ENCODE peak calls at places on chromosomes 3 and 15, in six cellular contexts. B is HepG2, D is H1, G is GM12878, Q is SK-N-SH, E is K562. X is an unnamed sample.

GRCh38 chr3:11641316-11641682 is 2.4 kb downstream of the VGLL4 start:
- DNase-seq in B (no peak), D (no peak), G (no peak), Q (no peak), E (no peak), X (no peak)

GRCh38 chr3:59957150-59957549 is 907.3 kb upstream of the CFAP20DC start:
- DNase-seq in B (no peak), D (no peak), G (no peak), Q (no peak), E (no peak), X (no peak)

GRCh38 chr3:185645596-185646381 is 59.7 kb downstream of the SENP2 start:
- DNase-seq in B (no peak), D (no peak), G (no peak), Q (peak), E (no peak), X (no peak)

GRCh38 chr3:9347086-9347485 is 15.8 kb upstream of the THUMPD3 start:
- DNase-seq in B (no peak), D (no peak), G (no peak), Q (no peak), E (no peak), X (no peak)

GRCh38 chr3:141294848-141295247 is 63.2 kb downstream of the PXYLP1 start:
- DNase-seq in B (no peak), D (no peak), G (no peak), Q (no peak), E (no peak), X (no peak)

GRCh38 chr3:117346878-117347277 is 637.3 kb downstream of the TUSC7 start:
- DNase-seq in B (no peak), D (no peak), G (no peak), Q (no peak), E (no peak), X (no peak)

GRCh38 chr3:169072494-169072893 is 591.0 kb downstream of the MECOM start:
- DNase-seq in B (no peak), D (no peak), G (no peak), Q (no peak), E (no peak), X (no peak)

GRCh38 chr15:62931650-62932049 is 110.9 kb upstream of the TPM1 start:
- DNase-seq in B (no peak), D (no peak), G (no peak), Q (no peak), E (no peak), X (no peak)

GRCh38 chr15:79283252-79284048 is 928 bp downstream of the ANKRD34C start:
- DNase-seq in B (no peak), D (peak), G (no peak), Q (peak), E (peak), X (peak)

GRCh38 chr3:31275038-31275562 is 257.6 kb upstream of the STT3B start:
- DNase-seq in B (peak), D (no peak), G (no peak), Q (no peak), E (no peak), X (no peak)

DNA sequence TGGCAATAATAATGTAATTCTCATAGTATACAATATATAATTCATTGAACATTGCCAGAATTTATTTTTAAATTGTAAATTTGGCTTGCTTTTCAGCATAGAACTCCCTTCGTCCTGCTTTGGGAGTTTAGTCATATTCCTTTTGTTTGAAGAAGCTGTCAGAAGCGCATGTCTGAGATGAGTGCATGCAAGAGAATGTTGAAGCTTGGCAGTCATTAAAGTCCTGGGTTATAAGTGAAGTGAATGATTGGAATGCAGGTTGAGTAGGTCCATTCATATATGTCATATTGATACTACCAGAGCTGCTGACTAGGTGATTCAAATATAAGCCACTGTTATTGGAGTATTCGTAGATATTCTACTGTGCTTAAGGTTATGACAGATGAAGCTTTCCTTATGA is 243.6 kb upstream of the MDFIC2 start:
- DNase-seq in B (no peak), D (no peak), G (no peak), Q (no peak), E (no peak), X (no peak)
- TF ChIP-seq TAF1 in B (no peak), D (no peak), G (no peak), Q (no peak), E (no peak), X (no peak)

GRCh38 chr15:89732451-89733172 is 18.4 kb downstream of the MESP1 start:
- DNase-seq in B (no peak), D (no peak), G (no peak), Q (no peak), E (no peak), X (no peak)

GRCh38 chr15:89731275-89731674 is 19.8 kb downstream of the MESP1 start:
- DNase-seq in B (no peak), D (no peak), G (no peak), Q (no peak), E (no peak), X (no peak)

GRCh38 chr15:89725064-89725463 is 26.0 kb downstream of the MESP1 start:
- DNase-seq in B (no peak), D (no peak), G (no peak), Q (no peak), E (no peak), X (no peak)

GRCh38 chr15:89724621-89725020 is 26.4 kb downstream of the MESP1 start:
- DNase-seq in B (no peak), D (no peak), G (no peak), Q (no peak), E (no peak), X (no peak)

DNA sequence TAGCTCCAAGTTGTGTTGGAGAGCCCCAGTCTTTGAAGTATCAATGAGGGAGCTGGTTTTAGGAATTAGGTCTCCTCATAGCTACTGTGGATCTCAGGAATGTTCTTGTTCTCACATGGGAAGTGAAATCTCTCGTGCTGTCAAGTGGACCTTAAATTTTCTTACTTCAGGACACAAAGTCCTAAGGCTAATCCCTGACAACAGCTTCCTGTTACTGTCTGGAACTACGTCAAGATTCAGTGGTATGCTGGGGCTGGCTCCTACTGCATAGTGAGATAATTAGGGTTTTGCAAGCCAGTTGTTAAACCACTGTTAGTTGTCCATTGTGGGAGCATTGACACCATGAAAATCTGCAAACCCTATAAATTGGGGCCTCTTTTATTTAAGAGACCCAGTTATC is 22.8 kb downstream of the MESP1 start:
- DNase-seq in B (no peak), D (no peak), G (no peak), Q (no peak), E (no peak), X (no peak)
- TF ChIP-seq TAF1 in B (no peak), D (no peak), G (no peak), Q (no peak), E (no peak), X (no peak)

GRCh38 chr3:120396469-120396868 is 47.3 kb upstream of the LRRC58 start:
- DNase-seq in B (no peak), D (no peak), G (no peak), Q (no peak), E (no peak), X (no peak)
- TF ChIP-seq TAF1 in B (no peak), D (no peak), G (no peak), Q (no peak), E (no peak), X (no peak)

DNA sequence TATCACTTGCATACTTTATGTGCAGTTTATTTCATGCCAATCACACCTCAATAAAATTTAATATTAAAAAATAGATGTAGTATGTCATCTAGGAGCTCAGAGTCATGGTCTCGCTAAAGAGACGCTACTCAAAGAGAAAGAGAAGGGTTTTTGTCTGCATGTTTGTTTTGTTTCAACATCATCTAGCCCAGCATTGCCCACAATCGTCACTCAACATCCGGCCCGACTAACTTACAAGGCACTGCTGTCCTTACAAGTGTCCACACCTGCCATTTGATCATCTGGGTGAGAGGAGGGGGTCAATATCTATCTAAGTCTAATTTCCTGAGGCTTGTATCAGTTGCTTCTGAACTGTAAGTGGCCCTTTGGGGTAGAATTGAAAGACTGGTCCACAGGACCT is 29.7 kb downstream of the HES1 start:
- DNase-seq in B (peak), D (no peak), G (no peak), Q (no peak), E (no peak), X (no peak)
- TF ChIP-seq TAF1 in B (no peak), D (no peak), G (no peak), Q (no peak), E (no peak), X (no peak)

DNA sequence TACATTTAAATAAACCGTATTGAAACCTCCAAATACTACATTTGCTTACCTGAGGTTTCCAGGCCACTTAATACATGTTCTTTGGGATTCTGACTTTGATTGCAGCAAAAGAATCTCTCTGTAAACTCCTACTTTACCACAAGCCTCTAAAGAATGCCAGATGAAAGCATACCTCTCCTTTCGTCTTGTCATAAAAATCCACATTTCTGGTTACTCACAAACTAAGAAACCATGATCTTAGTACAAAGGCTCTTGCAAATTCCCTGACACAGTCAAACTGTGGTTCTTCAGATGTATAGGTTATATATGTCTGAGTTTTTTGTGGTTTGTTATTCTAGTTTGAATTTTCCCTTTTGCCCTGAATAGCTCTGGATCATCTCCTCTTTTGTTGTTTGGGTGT is 188.4 kb downstream of the RAP2B start:
- DNase-seq in B (peak), D (no peak), G (no peak), Q (no peak), E (no peak), X (no peak)
- TF ChIP-seq TAF1 in B (no peak), D (no peak), G (no peak), Q (no peak), E (no peak), X (no peak)

DNA sequence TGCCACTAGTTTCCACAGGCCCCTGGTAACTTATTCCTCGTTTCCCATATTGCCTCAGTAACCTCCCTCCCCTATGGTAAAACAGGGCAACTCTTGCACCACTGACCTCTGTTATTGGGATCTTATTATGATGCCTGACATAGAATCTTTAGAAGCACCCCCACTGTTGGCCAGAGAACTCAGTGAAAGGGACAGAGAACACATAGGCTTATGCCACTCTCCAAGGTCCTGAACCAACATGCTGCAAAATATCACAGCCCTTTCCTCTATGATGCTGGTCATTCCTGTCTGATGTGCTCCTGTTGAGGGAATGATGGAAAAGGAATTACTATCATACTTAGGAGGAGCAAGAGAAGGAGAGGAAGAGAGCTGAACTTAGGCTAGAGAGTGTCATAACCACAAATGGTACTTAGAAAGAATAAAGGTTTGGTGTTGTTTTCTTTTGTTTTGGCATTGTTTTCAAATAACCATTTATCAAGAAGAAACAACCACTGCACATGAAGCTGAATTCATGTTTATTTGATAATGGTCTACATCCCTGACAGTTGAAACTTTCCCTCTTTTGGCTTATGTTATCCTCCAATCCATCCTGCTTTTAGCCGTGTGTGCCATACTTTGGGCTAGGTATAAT is 330.2 kb downstream of the EPHB1 start:
- DNase-seq in B (peak), D (peak), G (no peak), Q (no peak), E (peak), X (peak)
- TF ChIP-seq TAF1 in B (no peak), D (no peak), G (no peak), Q (no peak), E (no peak), X (no peak)

GRCh38 chr3:55826097-55826496 is 339.0 kb upstream of the WNT5A start:
- DNase-seq in B (no peak), D (no peak), G (no peak), Q (no peak), E (no peak), X (no peak)

GRCh38 chr3:55828712-55829111 is 341.6 kb upstream of the WNT5A start:
- DNase-seq in B (no peak), D (no peak), G (no peak), Q (no peak), E (no peak), X (no peak)

GRCh38 chr3:55823829-55824228 is 336.7 kb upstream of the WNT5A start:
- DNase-seq in B (no peak), D (no peak), G (no peak), Q (no peak), E (no peak), X (no peak)

GRCh38 chr3:55824406-55824805 is 337.3 kb upstream of the WNT5A start:
- DNase-seq in B (no peak), D (no peak), G (no peak), Q (no peak), E (no peak), X (no peak)

DNA sequence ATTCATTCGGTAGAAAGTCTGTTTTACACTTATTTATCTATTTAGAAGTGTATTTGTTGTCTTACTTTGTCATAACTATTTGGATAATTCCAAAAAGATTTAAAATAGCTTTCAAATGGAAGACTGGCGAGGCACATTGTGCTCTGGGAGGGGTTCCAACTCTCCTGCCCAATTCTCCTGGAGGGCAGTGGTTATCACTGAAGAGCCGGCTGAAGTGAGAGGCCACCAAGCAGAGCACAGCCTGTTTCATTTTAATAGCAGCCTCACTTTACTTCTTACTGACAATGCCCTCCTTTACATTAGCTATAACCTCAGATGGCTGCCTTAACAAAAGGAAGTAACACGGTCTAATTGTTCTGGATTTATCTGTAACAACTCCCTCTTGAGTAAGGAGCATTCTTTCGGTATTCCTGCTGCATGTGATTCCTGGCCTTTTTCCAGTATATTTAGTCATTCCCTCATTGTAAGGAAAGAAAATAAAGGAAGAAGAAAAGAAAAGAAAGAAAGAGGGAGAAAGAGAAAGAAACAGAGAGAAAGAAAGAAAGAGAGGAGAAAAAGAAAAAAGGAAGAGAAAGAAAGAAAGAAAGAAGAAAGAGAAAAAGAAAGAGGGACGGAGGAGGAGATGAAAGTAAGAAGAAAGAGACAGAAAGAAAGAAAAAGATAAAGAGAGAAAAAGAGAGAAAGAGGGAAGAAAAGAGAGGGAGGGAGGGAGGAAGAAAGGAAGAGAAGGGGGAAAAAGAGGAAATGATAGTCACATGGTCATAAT is 339.8 kb upstream of the WNT5A start:
- DNase-seq in B (no peak), D (no peak), G (no peak), Q (no peak), E (no peak), X (no peak)
- TF ChIP-seq TAF1 in B (no peak), D (no peak), G (no peak), Q (no peak), E (no peak), X (no peak)

GRCh38 chr15:88989578-88989977 is 76.4 kb upstream of the MFGE8 start:
- DNase-seq in B (no peak), D (no peak), G (no peak), Q (no peak), E (no peak), X (no peak)
- TF ChIP-seq TAF1 in B (no peak), D (no peak), G (no peak), Q (no peak), E (no peak), X (no peak)

GRCh38 chr15:85742186-85742751 is 52.5 kb downstream of the KLHL25 start:
- DNase-seq in B (no peak), D (no peak), G (no peak), Q (peak), E (no peak), X (no peak)
- TF ChIP-seq TAF1 in B (no peak), D (no peak), G (no peak), Q (no peak), E (no peak), X (no peak)

GRCh38 chr3:183810643-183811594 is 14.5 kb downstream of the MAP6D1 start:
- DNase-seq in B (no peak), D (no peak), G (no peak), Q (no peak), E (no peak), X (no peak)

GRCh38 chr3:183814240-183814639 is 11.1 kb downstream of the MAP6D1 start:
- DNase-seq in B (no peak), D (no peak), G (no peak), Q (no peak), E (no peak), X (no peak)

GRCh38 chr3:183809209-183809608 is 16.2 kb downstream of the MAP6D1 start:
- DNase-seq in B (no peak), D (no peak), G (no peak), Q (no peak), E (no peak), X (no peak)

GRCh38 chr3:183812746-183813445 is 12.5 kb downstream of the MAP6D1 start:
- DNase-seq in B (no peak), D (no peak), G (no peak), Q (no peak), E (no peak), X (no peak)

DNA sequence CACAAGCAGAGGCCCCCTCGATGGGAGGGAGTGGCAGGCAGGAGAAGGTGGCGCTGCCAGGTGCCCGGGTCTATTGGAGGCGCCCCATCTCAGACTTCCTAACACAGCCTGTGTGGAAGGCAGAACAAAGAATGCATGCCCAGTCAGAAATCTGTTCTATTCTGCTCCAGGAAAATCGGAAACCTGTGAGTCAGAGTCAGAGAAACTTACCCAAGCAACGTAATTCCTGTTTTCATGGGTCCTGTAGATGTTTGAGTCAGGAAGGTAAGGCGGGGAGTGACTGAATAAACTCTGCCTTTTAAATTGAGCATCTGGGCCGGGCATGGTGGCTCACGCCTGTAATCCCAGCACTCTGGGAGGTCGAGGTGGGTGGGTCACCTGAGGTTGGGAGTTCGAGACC is 13.7 kb downstream of the MAP6D1 start:
- DNase-seq in B (no peak), D (no peak), G (no peak), Q (no peak), E (no peak), X (no peak)
- TF ChIP-seq TAF1 in B (no peak), D (no peak), G (no peak), Q (no peak), E (no peak), X (no peak)

X was measured in GM12891.